ENCODE peak calls at places on chromosome 22, in eight cellular contexts. M, K, W, P, G, Y, Q and V are unnamed samples.

GRCh38 chr22:44091021-44091721 is 67.1 kb downstream of the PARVB start:
- DNase-seq in M (no peak), K (peak; percentile 31), W (peak; percentile 59), P (no peak), G (peak; percentile 7), Y (no peak), Q (no peak), V (no peak)

GRCh38 chr22:46929689-46930225 is 167.3 kb downstream of the TBC1D22A start:
- DNase-seq in M (no peak), K (no peak), W (no peak), P (no peak), G (no peak), Y (no peak), Q (no peak), V (no peak)

GRCh38 chr22:35705141-35705540 is 12.5 kb upstream of the APOL5 start:
- DNase-seq in M (peak; percentile 69), K (peak; percentile 85), W (no peak), P (peak; percentile 81), G (no peak), Y (no peak), Q (peak; percentile 40), V (no peak)

GRCh38 chr22:45504703-45505341 is 2.1 kb downstream of the FBLN1 start:
- DNase-seq in M (no peak), K (no peak), W (peak; percentile 17), P (peak; percentile 33), G (no peak), Y (no peak), Q (no peak), V (no peak)

GRCh38 chr22:35458547-35459422 is 58.8 kb downstream of the MCM5 start:
- DNase-seq in M (no peak), K (no peak), W (no peak), P (no peak), G (no peak), Y (no peak), Q (no peak), V (no peak)

GRCh38 chr22:38751422-38752346 is 4.1 kb downstream of the SUN2 start:
- DNase-seq in M (no peak), K (no peak), W (no peak), P (no peak), G (no peak), Y (peak; percentile 80), Q (no peak), V (no peak)

GRCh38 chr22:17098379-17098819 is 13.6 kb downstream of the IL17RA start:
- DNase-seq in M (no peak), K (no peak), W (no peak), P (no peak), G (no peak), Y (no peak), Q (no peak), V (no peak)

GRCh38 chr22:24207264-24208011 is 26.2 kb downstream of the SUSD2 start:
- DNase-seq in M (no peak), K (no peak), W (no peak), P (peak; percentile 46), G (no peak), Y (no peak), Q (no peak), V (no peak)

GRCh38 chr22:35777335-35777975 is 59.8 kb downstream of the APOL5 start:
- DNase-seq in M (no peak), K (no peak), W (no peak), P (peak; percentile 61), G (no peak), Y (no peak), Q (no peak), V (no peak)

GRCh38 chr22:48342016-48342415 is 1485.7 kb downstream of the BRD1 start:
- DNase-seq in M (no peak), K (no peak), W (no peak), P (no peak), G (no peak), Y (no peak), Q (no peak), V (no peak)

GRCh38 chr22:24037851-24038765 is 27.0 kb downstream of the CABIN1 start:
- DNase-seq in M (no peak), K (no peak), W (peak; percentile 11), P (no peak), G (no peak), Y (peak; percentile 39), Q (no peak), V (no peak)

GRCh38 chr22:38314140-38314991 is 2.9 kb downstream of the CSNK1E start:
- DNase-seq in M (no peak), K (no peak), W (no peak), P (no peak), G (no peak), Y (no peak), Q (no peak), V (no peak)

GRCh38 chr22:46750861-46751260 is 11.6 kb upstream of the TBC1D22A start:
- DNase-seq in M (no peak), K (no peak), W (no peak), P (no peak), G (no peak), Y (no peak), Q (no peak), V (no peak)

GRCh38 chr22:46462726-46463371 is 74.6 kb downstream of the CELSR1 start:
- DNase-seq in M (peak; percentile 20), K (peak; percentile 45), W (no peak), P (peak; percentile 85), G (no peak), Y (no peak), Q (peak; percentile 16), V (no peak)

GRCh38 chr22:46233231-46233630 is 16.9 kb downstream of the CDPF1 start:
- DNase-seq in M (peak; percentile 43), K (peak; percentile 25), W (peak; percentile 83), P (peak; percentile 33), G (no peak), Y (no peak), Q (no peak), V (peak; percentile 47)

GRCh38 chr22:43288378-43288777 is 54.8 kb downstream of the SCUBE1 start:
- DNase-seq in M (no peak), K (no peak), W (no peak), P (no peak), G (no peak), Y (no peak), Q (no peak), V (no peak)

GRCh38 chr22:30838111-30838510 is 130.5 kb downstream of the MORC2 start:
- DNase-seq in M (no peak), K (no peak), W (no peak), P (no peak), G (no peak), Y (no peak), Q (no peak), V (no peak)

GRCh38 chr22:26852176-26852575 is 194.8 kb downstream of the MIAT start:
- DNase-seq in M (no peak), K (no peak), W (no peak), P (no peak), G (no peak), Y (no peak), Q (no peak), V (no peak)

GRCh38 chr22:40817737-40818136 is 1.4 kb downstream of the SLC25A17 start:
- DNase-seq in M (no peak), K (no peak), W (no peak), P (no peak), G (no peak), Y (no peak), Q (no peak), V (no peak)

GRCh38 chr22:42473484-42474193 is 41.4 kb upstream of the NFAM1 start:
- DNase-seq in M (peak; percentile 48), K (peak; percentile 62), W (no peak), P (peak; percentile 57), G (no peak), Y (no peak), Q (peak; percentile 27), V (no peak)

GRCh38 chr22:45867118-45867905 is 109.7 kb downstream of the WNT7B start:
- DNase-seq in M (no peak), K (no peak), W (no peak), P (no peak), G (no peak), Y (no peak), Q (no peak), V (no peak)

GRCh38 chr22:30078320-30079311 is 1.6 kb upstream of the HORMAD2 start:
- DNase-seq in M (no peak), K (no peak), W (no peak), P (no peak), G (no peak), Y (no peak), Q (no peak), V (no peak)

GRCh38 chr22:36737776-36738175 is 34.2 kb upstream of the CACNG2 start:
- DNase-seq in M (no peak), K (no peak), W (peak; percentile 64), P (no peak), G (no peak), Y (no peak), Q (no peak), V (no peak)

GRCh38 chr22:38481162-38481870 is 13.4 kb downstream of the KDELR3 start:
- DNase-seq in M (no peak), K (no peak), W (no peak), P (peak; percentile 9), G (no peak), Y (no peak), Q (no peak), V (no peak)

GRCh38 chr22:37018086-37018814 is 997 bp downstream of the TST start:
- DNase-seq in M (no peak), K (no peak), W (no peak), P (no peak), G (no peak), Y (no peak), Q (no peak), V (no peak)

GRCh38 chr22:46072030-46072881 is 78.1 kb upstream of the PPARA start:
- DNase-seq in M (no peak), K (no peak), W (peak; percentile 53), P (peak; percentile 47), G (no peak), Y (no peak), Q (no peak), V (no peak)

GRCh38 chr22:49046546-49047305 is 780.9 kb downstream of the BRD1 start:
- DNase-seq in M (no peak), K (peak; percentile 5), W (peak; percentile 67), P (no peak), G (peak; percentile 10), Y (no peak), Q (no peak), V (no peak)